ENCODE peak calls at places on chromosome 17, in seven cellular contexts. One of them, this sample, is unnamed.

GRCh38 chr17:6831662-6832263 is at the start of gene TEKT1:
- DNase-seq in progenitor cell of endocrine pancreas: peak
- DNase-seq in tibial artery: peak
- DNase-seq in GM12865: peak
- DNase-seq in RWPE2: peak
- DNase-seq in AG09319: peak
- DNase-seq in GM06990: peak
- DNase-seq in this sample: peak

GRCh38 chr17:75749545-75750389 is 15.2 kb downstream of the GALK1 start:
- DNase-seq in progenitor cell of endocrine pancreas: peak
- DNase-seq in GM12865: peak
- DNase-seq in RWPE2: peak
- DNase-seq in GM06990: peak
- DNase-seq in AG09319: no peak
- DNase-seq in tibial artery: peak
- DNase-seq in this sample: peak

GRCh38 chr17:2815781-2816185 is 19.5 kb downstream of the RAP1GAP2 start:
- DNase-seq in GM12865: no peak
- DNase-seq in tibial artery: no peak
- DNase-seq in AG09319: no peak
- DNase-seq in progenitor cell of endocrine pancreas: no peak
- DNase-seq in GM06990: no peak
- DNase-seq in RWPE2: no peak
- DNase-seq in this sample: no peak

GRCh38 chr17:2108170-2108569 is 53.3 kb downstream of the HIC1 start:
- DNase-seq in RWPE2: no peak
- DNase-seq in tibial artery: no peak
- DNase-seq in progenitor cell of endocrine pancreas: no peak
- DNase-seq in GM12865: peak
- DNase-seq in GM06990: no peak
- DNase-seq in AG09319: no peak
- DNase-seq in this sample: no peak

GRCh38 chr17:9056566-9056965 is 35.3 kb downstream of the NTN1 start:
- DNase-seq in tibial artery: no peak
- DNase-seq in AG09319: no peak
- DNase-seq in GM12865: no peak
- DNase-seq in RWPE2: no peak
- DNase-seq in GM06990: no peak
- DNase-seq in progenitor cell of endocrine pancreas: no peak
- DNase-seq in this sample: no peak

GRCh38 chr17:81237591-81238489 is 1.0 kb downstream of the TEPSIN start:
- DNase-seq in progenitor cell of endocrine pancreas: no peak
- DNase-seq in RWPE2: no peak
- DNase-seq in GM12865: no peak
- DNase-seq in AG09319: no peak
- DNase-seq in tibial artery: no peak
- DNase-seq in GM06990: peak
- DNase-seq in this sample: no peak

GRCh38 chr17:68175416-68175815 is 72.4 kb upstream of the AMZ2 start:
- DNase-seq in GM06990: no peak
- DNase-seq in RWPE2: no peak
- DNase-seq in progenitor cell of endocrine pancreas: no peak
- DNase-seq in GM12865: no peak
- DNase-seq in AG09319: no peak
- DNase-seq in tibial artery: no peak
- DNase-seq in this sample: no peak

GRCh38 chr17:55267777-55268648 is 3.3 kb downstream of the HLF start:
- DNase-seq in progenitor cell of endocrine pancreas: no peak
- DNase-seq in tibial artery: no peak
- DNase-seq in RWPE2: no peak
- DNase-seq in GM12865: no peak
- DNase-seq in AG09319: no peak
- DNase-seq in GM06990: peak
- DNase-seq in this sample: no peak

GRCh38 chr17:77098884-77099545 is 41.8 kb upstream of the SEC14L1 start:
- DNase-seq in progenitor cell of endocrine pancreas: no peak
- DNase-seq in tibial artery: peak
- DNase-seq in GM12865: no peak
- DNase-seq in RWPE2: no peak
- DNase-seq in AG09319: no peak
- DNase-seq in GM06990: no peak
- DNase-seq in this sample: peak

GRCh38 chr17:1808649-1809048 is 21.1 kb downstream of the SMYD4 start:
- DNase-seq in tibial artery: no peak
- DNase-seq in AG09319: no peak
- DNase-seq in GM06990: no peak
- DNase-seq in RWPE2: no peak
- DNase-seq in GM12865: no peak
- DNase-seq in progenitor cell of endocrine pancreas: no peak
- DNase-seq in this sample: no peak

GRCh38 chr17:58083491-58084316 is 485 bp downstream of the DYNLL2 start:
- DNase-seq in RWPE2: no peak
- DNase-seq in tibial artery: peak
- DNase-seq in AG09319: no peak
- DNase-seq in progenitor cell of endocrine pancreas: peak
- DNase-seq in GM12865: peak
- DNase-seq in GM06990: peak
- DNase-seq in this sample: peak
- TF ChIP-seq CTCF in RWPE2: no peak
- TF ChIP-seq CTCF in tibial artery: no peak
- TF ChIP-seq CTCF in AG09319: no peak
- TF ChIP-seq CTCF in progenitor cell of endocrine pancreas: peak
- TF ChIP-seq CTCF in GM12865: no peak
- TF ChIP-seq CTCF in GM06990: no peak
- TF ChIP-seq CTCF in this sample: no peak

DNA sequence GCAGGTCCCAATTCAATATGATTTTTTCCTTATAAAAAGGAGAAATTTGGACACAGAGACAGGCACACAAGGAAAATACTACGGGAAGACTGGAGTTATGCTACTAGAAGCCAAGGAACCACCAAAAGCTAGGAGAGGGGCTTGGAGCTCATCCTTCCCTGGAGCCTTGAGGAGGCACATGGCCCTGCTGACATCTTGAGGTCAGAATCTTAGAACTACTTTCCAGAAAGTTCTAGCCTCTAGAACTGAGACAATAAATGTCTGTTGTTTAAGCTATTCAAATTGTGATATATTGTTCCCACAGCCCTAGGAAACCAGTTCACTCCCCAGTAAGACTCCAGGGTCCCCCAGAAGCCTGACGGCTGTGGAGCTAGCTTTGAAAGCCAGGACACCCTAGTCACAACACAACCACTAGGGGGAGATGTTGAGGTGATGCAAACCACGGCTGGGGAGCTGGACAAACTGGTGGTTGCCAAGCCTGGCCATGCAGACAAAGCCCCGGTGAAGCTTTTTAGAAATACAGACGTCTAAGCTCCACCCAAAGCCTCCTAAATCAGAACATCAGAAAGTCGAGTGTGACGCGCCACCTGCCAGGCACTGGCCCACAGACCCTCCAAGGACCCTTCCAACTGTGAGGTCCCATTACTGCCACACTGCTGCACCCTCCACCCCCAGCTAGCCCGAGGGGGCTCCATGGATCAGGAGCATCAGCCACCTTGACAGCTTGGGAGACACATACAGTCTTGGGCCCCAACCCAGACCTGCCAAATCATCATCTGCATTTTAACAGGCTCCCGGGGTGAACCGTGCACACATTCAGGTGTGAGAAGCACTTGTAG is 106.4 kb downstream of the SLC39A11 start:
- DNase-seq in tibial artery: peak
- DNase-seq in GM06990: peak
- DNase-seq in AG09319: peak
- DNase-seq in GM12865: peak
- DNase-seq in RWPE2: no peak
- DNase-seq in progenitor cell of endocrine pancreas: peak
- DNase-seq in this sample: peak
- TF ChIP-seq CTCF in tibial artery: peak
- TF ChIP-seq CTCF in GM06990: peak
- TF ChIP-seq CTCF in AG09319: peak
- TF ChIP-seq CTCF in GM12865: peak
- TF ChIP-seq CTCF in RWPE2: peak
- TF ChIP-seq CTCF in progenitor cell of endocrine pancreas: peak
- TF ChIP-seq CTCF in this sample: peak

DNA sequence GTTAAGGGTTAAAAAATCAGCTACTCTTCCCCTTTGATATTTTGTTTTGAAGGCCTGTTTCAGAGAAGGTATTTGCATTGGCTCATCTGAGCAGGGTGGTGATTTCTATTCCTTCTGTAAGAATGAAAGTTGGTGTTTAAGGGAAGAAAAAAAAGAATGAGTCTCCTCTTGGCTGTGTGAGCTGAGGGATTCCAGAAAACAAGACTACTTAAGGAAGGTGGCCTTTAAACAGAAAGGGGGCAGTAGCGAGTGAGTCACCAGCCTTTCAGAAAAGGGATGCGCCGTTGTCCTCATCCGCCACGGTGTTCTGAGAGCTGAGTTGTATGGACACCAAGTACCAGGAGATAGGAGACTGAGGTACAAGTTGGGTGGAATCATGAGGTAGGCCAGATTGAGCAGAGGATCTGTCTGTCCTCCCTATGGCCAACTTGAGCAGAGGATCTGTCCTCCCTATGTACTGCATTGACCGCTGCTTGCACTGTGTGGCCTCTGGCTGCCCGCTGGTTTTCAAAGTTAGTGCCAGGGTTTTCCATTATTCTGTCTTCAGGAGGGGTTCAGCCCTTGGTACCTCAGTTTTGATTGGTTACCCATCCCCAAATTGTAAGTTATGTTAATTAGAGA is 8.2 kb downstream of the PRKCA start:
- DNase-seq in tibial artery: no peak
- DNase-seq in GM06990: no peak
- DNase-seq in AG09319: no peak
- DNase-seq in RWPE2: no peak
- DNase-seq in GM12865: no peak
- DNase-seq in progenitor cell of endocrine pancreas: no peak
- DNase-seq in this sample: peak
- TF ChIP-seq CTCF in tibial artery: no peak
- TF ChIP-seq CTCF in GM06990: no peak
- TF ChIP-seq CTCF in AG09319: no peak
- TF ChIP-seq CTCF in RWPE2: peak
- TF ChIP-seq CTCF in GM12865: peak
- TF ChIP-seq CTCF in progenitor cell of endocrine pancreas: no peak
- TF ChIP-seq CTCF in this sample: peak

GRCh38 chr17:43907425-43907981 is at the start of gene MPP2:
- DNase-seq in AG09319: no peak
- DNase-seq in RWPE2: no peak
- DNase-seq in GM06990: peak
- DNase-seq in tibial artery: peak
- DNase-seq in GM12865: peak
- DNase-seq in progenitor cell of endocrine pancreas: peak
- DNase-seq in this sample: peak
- TF ChIP-seq CTCF in AG09319: peak
- TF ChIP-seq CTCF in RWPE2: no peak
- TF ChIP-seq CTCF in GM06990: no peak
- TF ChIP-seq CTCF in tibial artery: peak
- TF ChIP-seq CTCF in GM12865: no peak
- TF ChIP-seq CTCF in progenitor cell of endocrine pancreas: peak
- TF ChIP-seq CTCF in this sample: no peak

DNA sequence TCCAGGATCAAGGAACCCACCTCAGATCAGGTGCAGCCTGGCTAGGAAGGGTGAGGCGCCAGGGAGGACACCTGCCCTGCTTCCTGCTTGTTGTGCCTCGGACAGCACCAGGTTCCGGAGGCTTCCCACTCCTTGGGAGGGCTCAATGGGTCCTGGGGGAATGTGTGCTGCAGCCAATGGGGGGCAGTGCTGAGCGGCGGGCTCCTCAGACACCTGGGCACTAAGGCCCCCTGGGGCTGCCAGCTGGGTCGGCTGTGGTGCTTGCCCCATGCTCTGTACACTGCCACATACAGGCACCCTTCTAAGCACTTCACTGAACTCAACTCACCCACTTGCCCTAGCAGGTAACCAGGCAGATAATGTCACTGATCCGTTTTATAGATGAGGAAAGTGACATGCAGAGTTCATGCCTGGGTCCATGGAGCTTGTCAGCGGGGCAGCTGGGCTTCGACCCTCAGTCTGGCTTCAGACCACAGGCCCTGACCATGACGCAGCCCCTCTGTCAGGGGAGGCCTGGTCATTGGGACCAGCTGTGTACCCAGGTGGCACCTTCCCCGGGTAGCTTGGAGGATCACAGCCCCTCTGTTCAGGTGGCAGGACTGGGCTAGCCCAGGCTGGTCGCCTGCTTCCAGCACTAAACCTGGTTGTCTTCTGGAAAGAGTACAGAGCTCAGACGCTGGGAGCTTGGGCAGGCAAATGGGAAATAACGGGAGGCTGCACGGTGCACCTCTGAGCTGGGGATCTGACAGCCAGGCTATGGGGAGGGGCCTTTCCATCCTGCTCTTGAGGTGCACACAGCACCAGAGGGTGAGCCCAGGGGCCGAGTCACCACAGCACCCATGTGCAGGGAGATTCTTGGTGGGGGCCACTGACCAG is 8.2 kb downstream of the FN3K start:
- DNase-seq in GM12865: no peak
- DNase-seq in progenitor cell of endocrine pancreas: no peak
- DNase-seq in AG09319: no peak
- DNase-seq in GM06990: no peak
- DNase-seq in RWPE2: no peak
- DNase-seq in tibial artery: no peak
- DNase-seq in this sample: no peak
- TF ChIP-seq CTCF in GM12865: no peak
- TF ChIP-seq CTCF in progenitor cell of endocrine pancreas: no peak
- TF ChIP-seq CTCF in AG09319: no peak
- TF ChIP-seq CTCF in GM06990: no peak
- TF ChIP-seq CTCF in RWPE2: no peak
- TF ChIP-seq CTCF in tibial artery: no peak
- TF ChIP-seq CTCF in this sample: no peak

This sample was measured in activated CD8-positive, alpha-beta T cell treated with anti-CD3 and anti-CD28 coated beads for 36 hours.